ENCODE peak calls at places on chromosomes 1 and 21, in five cellular contexts. One of them, this sample, is unnamed.

GRCh38 chr1:45016767-45017166 is 4.7 kb downstream of the UROD start:
- DNase-seq in mammary epithelial cell: no peak
- DNase-seq in AG10803: no peak
- DNase-seq in adrenal gland: no peak
- DNase-seq in CD8-positive, alpha-beta T cell: no peak
- DNase-seq in this sample: no peak

GRCh38 chr1:38835230-38835827 is 24.2 kb downstream of the RRAGC start:
- DNase-seq in mammary epithelial cell: peak
- DNase-seq in AG10803: peak
- DNase-seq in adrenal gland: peak
- DNase-seq in CD8-positive, alpha-beta T cell: peak
- DNase-seq in this sample: no peak

GRCh38 chr1:14553711-14554110 is 44.8 kb upstream of the KAZN start:
- DNase-seq in AG10803: no peak
- DNase-seq in mammary epithelial cell: no peak
- DNase-seq in adrenal gland: no peak
- DNase-seq in CD8-positive, alpha-beta T cell: no peak
- DNase-seq in this sample: no peak

GRCh38 chr1:67376381-67376780 is 53.8 kb downstream of the SERBP1 start:
- DNase-seq in CD8-positive, alpha-beta T cell: no peak
- DNase-seq in adrenal gland: no peak
- DNase-seq in AG10803: no peak
- DNase-seq in mammary epithelial cell: peak
- DNase-seq in this sample: no peak

GRCh38 chr1:118012725-118013124 is 83.2 kb downstream of the WDR3 start:
- DNase-seq in CD8-positive, alpha-beta T cell: no peak
- DNase-seq in AG10803: peak
- DNase-seq in mammary epithelial cell: no peak
- DNase-seq in adrenal gland: no peak
- DNase-seq in this sample: no peak

GRCh38 chr21:31283025-31283424 is 61.0 kb downstream of the TIAM1 start:
- DNase-seq in adrenal gland: no peak
- DNase-seq in AG10803: no peak
- DNase-seq in CD8-positive, alpha-beta T cell: peak
- DNase-seq in mammary epithelial cell: no peak
- DNase-seq in this sample: no peak

GRCh38 chr1:101820080-101820479 is 176.6 kb downstream of the OLFM3 start:
- DNase-seq in CD8-positive, alpha-beta T cell: no peak
- DNase-seq in mammary epithelial cell: peak
- DNase-seq in AG10803: peak
- DNase-seq in adrenal gland: no peak
- DNase-seq in this sample: no peak

GRCh38 chr1:32377541-32378220 is 15.3 kb downstream of the TSSK3 start:
- DNase-seq in adrenal gland: no peak
- DNase-seq in CD8-positive, alpha-beta T cell: no peak
- DNase-seq in AG10803: no peak
- DNase-seq in mammary epithelial cell: no peak
- DNase-seq in this sample: no peak

GRCh38 chr21:37233551-37234146 is 33.5 kb downstream of the VPS26C start:
- DNase-seq in adrenal gland: peak
- DNase-seq in CD8-positive, alpha-beta T cell: no peak
- DNase-seq in AG10803: no peak
- DNase-seq in mammary epithelial cell: no peak
- DNase-seq in this sample: no peak

GRCh38 chr1:22317231-22317919 is 134.3 kb upstream of the ZBTB40 start:
- DNase-seq in AG10803: no peak
- DNase-seq in CD8-positive, alpha-beta T cell: no peak
- DNase-seq in mammary epithelial cell: no peak
- DNase-seq in adrenal gland: no peak
- DNase-seq in this sample: no peak

GRCh38 chr1:30888391-30888790 is 20.2 kb downstream of the SDC3 start:
- DNase-seq in mammary epithelial cell: no peak
- DNase-seq in CD8-positive, alpha-beta T cell: no peak
- DNase-seq in adrenal gland: peak
- DNase-seq in AG10803: peak
- DNase-seq in this sample: no peak

GRCh38 chr1:30708361-30708728 is 15.0 kb downstream of the MATN1 start:
- DNase-seq in CD8-positive, alpha-beta T cell: no peak
- DNase-seq in AG10803: no peak
- DNase-seq in adrenal gland: no peak
- DNase-seq in mammary epithelial cell: no peak
- DNase-seq in this sample: no peak

GRCh38 chr1:203328714-203329122 is 22.2 kb downstream of the FMOD start:
- DNase-seq in mammary epithelial cell: no peak
- DNase-seq in AG10803: no peak
- DNase-seq in adrenal gland: no peak
- DNase-seq in CD8-positive, alpha-beta T cell: no peak
- DNase-seq in this sample: no peak

GRCh38 chr1:192506741-192507155 is 68.8 kb upstream of the RGS1 start:
- DNase-seq in mammary epithelial cell: no peak
- DNase-seq in CD8-positive, alpha-beta T cell: no peak
- DNase-seq in AG10803: peak
- DNase-seq in adrenal gland: no peak
- DNase-seq in this sample: no peak

GRCh38 chr1:154982897-154983648 is at the start of gene FLAD1:
- DNase-seq in CD8-positive, alpha-beta T cell: peak
- DNase-seq in adrenal gland: peak
- DNase-seq in AG10803: peak
- DNase-seq in mammary epithelial cell: peak
- DNase-seq in this sample: peak

GRCh38 chr1:110234691-110235090 is 24.6 kb downstream of the KCNC4 start:
- DNase-seq in mammary epithelial cell: peak
- DNase-seq in AG10803: no peak
- DNase-seq in CD8-positive, alpha-beta T cell: no peak
- DNase-seq in adrenal gland: no peak
- DNase-seq in this sample: no peak

GRCh38 chr1:206909167-206909882 is 12.1 kb downstream of the IL24 start:
- DNase-seq in mammary epithelial cell: peak
- DNase-seq in CD8-positive, alpha-beta T cell: peak
- DNase-seq in adrenal gland: peak
- DNase-seq in AG10803: no peak
- DNase-seq in this sample: no peak

GRCh38 chr1:160222521-160222920 is 17.3 kb downstream of the PEA15 start:
- DNase-seq in mammary epithelial cell: no peak
- DNase-seq in AG10803: no peak
- DNase-seq in adrenal gland: no peak
- DNase-seq in CD8-positive, alpha-beta T cell: no peak
- DNase-seq in this sample: no peak

GRCh38 chr1:180258290-180258689 is 28.2 kb downstream of the LHX4 start:
- DNase-seq in adrenal gland: no peak
- DNase-seq in CD8-positive, alpha-beta T cell: no peak
- DNase-seq in mammary epithelial cell: no peak
- DNase-seq in AG10803: no peak
- DNase-seq in this sample: no peak
- TF ChIP-seq CTCF in adrenal gland: no peak
- TF ChIP-seq CTCF in CD8-positive, alpha-beta T cell: no peak
- TF ChIP-seq CTCF in mammary epithelial cell: no peak
- TF ChIP-seq CTCF in AG10803: no peak
- TF ChIP-seq CTCF in this sample: no peak

GRCh38 chr1:212040629-212041028 is 5.1 kb downstream of the DTL start:
- DNase-seq in CD8-positive, alpha-beta T cell: no peak
- DNase-seq in mammary epithelial cell: peak
- DNase-seq in AG10803: no peak
- DNase-seq in adrenal gland: no peak
- DNase-seq in this sample: no peak
- H3K4me3 ChIP-seq in CD8-positive, alpha-beta T cell: no peak
- H3K4me3 ChIP-seq in mammary epithelial cell: no peak
- H3K4me3 ChIP-seq in AG10803: no peak
- H3K4me3 ChIP-seq in adrenal gland: no peak
- H3K4me3 ChIP-seq in this sample: no peak

DNA sequence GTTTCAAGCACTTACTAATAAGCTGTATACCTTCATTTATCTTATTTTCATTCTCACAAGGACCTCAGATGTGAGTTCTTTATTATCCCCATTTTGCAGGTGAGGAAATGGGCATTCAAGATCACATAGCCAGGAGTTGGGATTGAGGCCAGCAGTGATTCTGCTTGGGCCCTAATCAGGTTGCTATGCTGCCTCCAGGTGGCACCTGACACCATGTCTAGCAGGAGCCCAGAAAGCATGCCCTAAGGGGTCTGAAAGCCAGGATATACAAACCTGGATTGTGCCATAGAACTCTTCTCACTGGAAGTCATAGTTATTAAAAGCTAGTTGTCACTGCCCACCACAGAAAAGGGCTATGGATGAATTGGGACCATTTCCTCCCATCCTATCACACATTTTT is 61.1 kb downstream of the FYB2 start:
- DNase-seq in adrenal gland: peak
- DNase-seq in mammary epithelial cell: peak
- DNase-seq in AG10803: no peak
- DNase-seq in CD8-positive, alpha-beta T cell: no peak
- DNase-seq in this sample: no peak
- TF ChIP-seq CTCF in adrenal gland: no peak
- TF ChIP-seq CTCF in mammary epithelial cell: peak
- TF ChIP-seq CTCF in AG10803: no peak
- TF ChIP-seq CTCF in CD8-positive, alpha-beta T cell: no peak
- TF ChIP-seq CTCF in this sample: no peak

GRCh38 chr1:237983507-237983906 is 92.8 kb upstream of the ZP4 start:
- DNase-seq in mammary epithelial cell: no peak
- DNase-seq in adrenal gland: no peak
- DNase-seq in AG10803: no peak
- DNase-seq in CD8-positive, alpha-beta T cell: no peak
- DNase-seq in this sample: no peak
- H3K4me3 ChIP-seq in mammary epithelial cell: no peak
- H3K4me3 ChIP-seq in adrenal gland: no peak
- H3K4me3 ChIP-seq in AG10803: no peak
- H3K4me3 ChIP-seq in CD8-positive, alpha-beta T cell: no peak
- H3K4me3 ChIP-seq in this sample: no peak

GRCh38 chr1:16051039-16051438 is 7.5 kb downstream of the CLCNKB start:
- DNase-seq in AG10803: no peak
- DNase-seq in CD8-positive, alpha-beta T cell: no peak
- DNase-seq in mammary epithelial cell: no peak
- DNase-seq in adrenal gland: no peak
- DNase-seq in this sample: no peak

GRCh38 chr1:16046865-16047264 is 3.3 kb downstream of the CLCNKB start:
- DNase-seq in AG10803: peak
- DNase-seq in CD8-positive, alpha-beta T cell: no peak
- DNase-seq in adrenal gland: no peak
- DNase-seq in mammary epithelial cell: no peak
- DNase-seq in this sample: no peak

GRCh38 chr1:16047791-16048475 is 4.4 kb downstream of the CLCNKB start:
- DNase-seq in CD8-positive, alpha-beta T cell: no peak
- DNase-seq in mammary epithelial cell: no peak
- DNase-seq in adrenal gland: no peak
- DNase-seq in AG10803: no peak
- DNase-seq in this sample: no peak

GRCh38 chr1:16050328-16050727 is 6.7 kb downstream of the CLCNKB start:
- DNase-seq in adrenal gland: no peak
- DNase-seq in CD8-positive, alpha-beta T cell: no peak
- DNase-seq in mammary epithelial cell: no peak
- DNase-seq in AG10803: no peak
- DNase-seq in this sample: no peak

GRCh38 chr1:16048573-16049189 is 5.1 kb downstream of the CLCNKB start:
- DNase-seq in mammary epithelial cell: no peak
- DNase-seq in CD8-positive, alpha-beta T cell: peak
- DNase-seq in adrenal gland: peak
- DNase-seq in AG10803: peak
- DNase-seq in this sample: no peak
- TF ChIP-seq CTCF in mammary epithelial cell: no peak
- TF ChIP-seq CTCF in CD8-positive, alpha-beta T cell: no peak
- TF ChIP-seq CTCF in adrenal gland: no peak
- TF ChIP-seq CTCF in AG10803: no peak
- TF ChIP-seq CTCF in this sample: no peak

GRCh38 chr1:18110598-18110939 is 3.0 kb downstream of the IGSF21 start:
- DNase-seq in mammary epithelial cell: no peak
- DNase-seq in adrenal gland: no peak
- DNase-seq in AG10803: no peak
- DNase-seq in CD8-positive, alpha-beta T cell: no peak
- DNase-seq in this sample: no peak
- H3K4me3 ChIP-seq in mammary epithelial cell: no peak
- H3K4me3 ChIP-seq in adrenal gland: no peak
- H3K4me3 ChIP-seq in AG10803: no peak
- H3K4me3 ChIP-seq in CD8-positive, alpha-beta T cell: no peak
- H3K4me3 ChIP-seq in this sample: no peak

GRCh38 chr1:210467440-210468040 is 138.8 kb downstream of the HHAT start:
- DNase-seq in CD8-positive, alpha-beta T cell: no peak
- DNase-seq in mammary epithelial cell: no peak
- DNase-seq in adrenal gland: no peak
- DNase-seq in AG10803: peak
- DNase-seq in this sample: no peak
- TF ChIP-seq CTCF in CD8-positive, alpha-beta T cell: no peak
- TF ChIP-seq CTCF in mammary epithelial cell: no peak
- TF ChIP-seq CTCF in adrenal gland: no peak
- TF ChIP-seq CTCF in AG10803: no peak
- TF ChIP-seq CTCF in this sample: no peak

GRCh38 chr1:111515291-111516007 is 12.0 kb upstream of the ADORA3 start:
- DNase-seq in mammary epithelial cell: peak
- DNase-seq in CD8-positive, alpha-beta T cell: no peak
- DNase-seq in AG10803: peak
- DNase-seq in adrenal gland: peak
- DNase-seq in this sample: no peak
- H3K4me3 ChIP-seq in mammary epithelial cell: no peak
- H3K4me3 ChIP-seq in CD8-positive, alpha-beta T cell: peak
- H3K4me3 ChIP-seq in AG10803: peak
- H3K4me3 ChIP-seq in adrenal gland: no peak
- H3K4me3 ChIP-seq in this sample: peak

GRCh38 chr1:2342384-2343022 is 48.9 kb downstream of the MORN1 start:
- DNase-seq in mammary epithelial cell: no peak
- DNase-seq in CD8-positive, alpha-beta T cell: no peak
- DNase-seq in adrenal gland: no peak
- DNase-seq in AG10803: no peak
- DNase-seq in this sample: no peak

GRCh38 chr1:2340918-2341254 is 50.5 kb downstream of the MORN1 start:
- DNase-seq in adrenal gland: no peak
- DNase-seq in AG10803: no peak
- DNase-seq in mammary epithelial cell: no peak
- DNase-seq in CD8-positive, alpha-beta T cell: no peak
- DNase-seq in this sample: no peak

GRCh38 chr1:2339206-2340085 is 51.9 kb downstream of the MORN1 start:
- DNase-seq in CD8-positive, alpha-beta T cell: no peak
- DNase-seq in AG10803: no peak
- DNase-seq in adrenal gland: no peak
- DNase-seq in mammary epithelial cell: no peak
- DNase-seq in this sample: no peak

GRCh38 chr1:2341706-2342383 is 49.5 kb downstream of the MORN1 start:
- DNase-seq in AG10803: no peak
- DNase-seq in mammary epithelial cell: no peak
- DNase-seq in adrenal gland: no peak
- DNase-seq in CD8-positive, alpha-beta T cell: no peak
- DNase-seq in this sample: no peak

DNA sequence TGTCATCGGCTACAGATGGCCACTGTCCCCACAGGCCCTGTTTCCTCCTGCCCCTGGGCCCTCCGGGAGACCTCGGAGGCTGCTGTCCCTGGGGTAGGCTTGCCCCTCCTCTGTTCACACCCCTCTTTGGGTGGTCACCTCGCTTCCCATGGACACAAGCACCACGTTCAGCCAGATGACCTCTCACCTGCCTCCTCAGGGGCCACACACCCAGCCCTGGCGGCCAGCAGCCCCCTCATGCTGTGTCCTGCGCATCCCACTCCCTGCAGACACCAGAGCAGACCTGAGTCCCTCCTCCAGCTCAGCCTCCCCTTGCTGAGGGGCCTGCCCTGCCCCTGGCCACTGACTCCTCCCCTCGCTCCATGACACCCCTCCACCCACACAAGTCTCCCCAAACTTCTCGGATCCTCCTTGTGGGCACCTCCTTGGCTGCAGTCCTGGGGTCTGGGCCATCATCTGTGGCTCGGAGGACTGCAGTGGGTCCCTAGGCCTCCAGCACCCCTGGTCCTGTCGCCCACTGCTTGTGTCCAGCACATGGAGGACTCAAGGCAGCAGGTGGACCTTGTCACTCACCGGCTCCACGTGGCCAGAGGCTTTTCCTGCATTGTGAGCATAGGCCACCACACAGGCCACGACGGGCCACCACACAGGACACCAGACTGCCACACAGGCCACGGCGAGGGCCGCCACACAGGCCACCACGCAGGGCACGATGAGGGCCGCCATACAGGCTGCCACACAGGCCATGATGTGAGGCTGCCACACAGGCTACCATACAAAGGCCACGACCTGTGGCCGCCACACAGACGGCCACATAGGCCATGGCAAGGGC is 51.1 kb downstream of the MORN1 start:
- DNase-seq in mammary epithelial cell: no peak
- DNase-seq in adrenal gland: no peak
- DNase-seq in AG10803: no peak
- DNase-seq in CD8-positive, alpha-beta T cell: no peak
- DNase-seq in this sample: no peak
- TF ChIP-seq CTCF in mammary epithelial cell: no peak
- TF ChIP-seq CTCF in adrenal gland: no peak
- TF ChIP-seq CTCF in AG10803: no peak
- TF ChIP-seq CTCF in CD8-positive, alpha-beta T cell: no peak
- TF ChIP-seq CTCF in this sample: no peak